ENCODE peak calls at places on chromosome 9, in five cellular contexts. P, S, I, X and H are unnamed samples.

GRCh38 chr9:94649100-94649855 is 10.0 kb upstream of the FBP1 start:
- DNase-seq in P (no peak), S (no peak), I (no peak), X (no peak), H (no peak)

GRCh38 chr9:36690769-36691168 is 118.1 kb downstream of the MELK start:
- DNase-seq in P (no peak), S (no peak), I (no peak), X (no peak), H (no peak)

GRCh38 chr9:86946712-86947145 is 577 bp downstream of the GAS1 start:
- DNase-seq in P (no peak), S (peak; percentile 40), I (peak; percentile 81), X (no peak), H (no peak)

GRCh38 chr9:133476941-133477340 is 2.0 kb downstream of the SLC2A6 start:
- DNase-seq in P (no peak), S (no peak), I (no peak), X (no peak), H (peak; percentile 81)

GRCh38 chr9:22446950-22447606 is 454 bp downstream of the DMRTA1 start:
- DNase-seq in P (peak; percentile 72), S (peak; percentile 32), I (peak; percentile 88), X (no peak), H (peak; percentile 92)

GRCh38 chr9:127087836-127088235 is 34.6 kb downstream of the ANGPTL2 start:
- DNase-seq in P (no peak), S (no peak), I (no peak), X (no peak), H (no peak)

GRCh38 chr9:116342941-116343340 is 189.3 kb downstream of the PAPPA start:
- DNase-seq in P (no peak), S (no peak), I (no peak), X (no peak), H (no peak)

GRCh38 chr9:132669329-132669635 is 501 bp downstream of the DDX31 start:
- DNase-seq in P (no peak), S (no peak), I (no peak), X (no peak), H (no peak)

GRCh38 chr9:135526730-135527571 is 5.7 kb downstream of the LCN1 start:
- DNase-seq in P (no peak), S (no peak), I (peak; percentile 1), X (no peak), H (peak; percentile 58)

GRCh38 chr9:111969061-111969460 is 72.4 kb downstream of the UGCG start:
- DNase-seq in P (no peak), S (no peak), I (no peak), X (no peak), H (no peak)

GRCh38 chr9:108867829-108868228 is 5.8 kb downstream of the ACTL7A start:
- DNase-seq in P (no peak), S (no peak), I (no peak), X (no peak), H (no peak)

GRCh38 chr9:124473310-124473709 is 23.1 kb downstream of the ADGRD2 start:
- DNase-seq in P (no peak), S (no peak), I (no peak), X (no peak), H (no peak)

GRCh38 chr9:123310551-123311249 is 42.3 kb upstream of the STRBP start:
- DNase-seq in P (no peak), S (no peak), I (no peak), X (no peak), H (no peak)

GRCh38 chr9:74942801-74943200 is 9.9 kb downstream of the C9orf40 start:
- DNase-seq in P (no peak), S (no peak), I (no peak), X (no peak), H (no peak)

GRCh38 chr9:131813116-131813515 is 73.2 kb upstream of the RAPGEF1 start:
- DNase-seq in P (no peak), S (no peak), I (no peak), X (no peak), H (no peak)

GRCh38 chr9:109968332-109968657 is 188.3 kb downstream of the PALM2AKAP2 start:
- DNase-seq in P (no peak), S (peak; percentile 36), I (no peak), X (peak; percentile 19), H (no peak)

GRCh38 chr9:8666060-8666459 is 866.5 kb upstream of the DMAC1 start:
- DNase-seq in P (no peak), S (no peak), I (no peak), X (no peak), H (no peak)

GRCh38 chr9:13213998-13214397 is 65.5 kb downstream of the MPDZ start:
- DNase-seq in P (no peak), S (no peak), I (no peak), X (no peak), H (no peak)

GRCh38 chr9:8917978-8918739 is 1118.6 kb upstream of the DMAC1 start:
- DNase-seq in P (no peak), S (no peak), I (no peak), X (no peak), H (no peak)

GRCh38 chr9:36151306-36152210 is 15.0 kb downstream of the GLIPR2 start:
- DNase-seq in P (no peak), S (peak; percentile 80), I (no peak), X (peak; percentile 61), H (no peak)

GRCh38 chr9:133387680-133388079 is 11.5 kb downstream of the STKLD1 start:
- DNase-seq in P (no peak), S (no peak), I (no peak), X (no peak), H (no peak)

GRCh38 chr9:20754556-20754955 is 70.5 kb downstream of the FOCAD start:
- DNase-seq in P (no peak), S (no peak), I (no peak), X (no peak), H (no peak)

GRCh38 chr9:95875305-95876137 is at the start of gene ERCC6L2:
- DNase-seq in P (peak; percentile 94), S (peak; percentile 93), I (peak; percentile 99), X (peak; percentile 91), H (peak; percentile 97)

GRCh38 chr9:92754091-92754740 is 10.4 kb downstream of the BICD2 start:
- DNase-seq in P (no peak), S (no peak), I (no peak), X (no peak), H (no peak)

GRCh38 chr9:27421567-27421966 is 102.5 kb upstream of the IFNK start:
- DNase-seq in P (no peak), S (no peak), I (no peak), X (no peak), H (no peak)

GRCh38 chr9:97470076-97470475 is 31.4 kb upstream of the TMOD1 start:
- DNase-seq in P (no peak), S (no peak), I (no peak), X (no peak), H (no peak)

GRCh38 chr9:111986035-111986556 is 89.5 kb downstream of the UGCG start:
- DNase-seq in P (no peak), S (no peak), I (no peak), X (no peak), H (no peak)

GRCh38 chr9:76876098-76876497 is 29.8 kb downstream of the PRUNE2 start:
- DNase-seq in P (no peak), S (no peak), I (no peak), X (no peak), H (no peak)

GRCh38 chr9:110126986-110127864 is 80.7 kb downstream of the C9orf152 start:
- DNase-seq in P (peak; percentile 67), S (no peak), I (no peak), X (peak; percentile 76), H (no peak)

GRCh38 chr9:15999422-16000339 is 446.8 kb downstream of the CCDC171 start:
- DNase-seq in P (no peak), S (no peak), I (no peak), X (peak; percentile 13), H (no peak)

GRCh38 chr9:35664531-35665470 is at the start of gene ARHGEF39:
- DNase-seq in P (peak; percentile 83), S (peak; percentile 94), I (peak; percentile 93), X (no peak), H (peak; percentile 88)

GRCh38 chr9:130805510-130806387 is 29.3 kb upstream of the ABL1 start:
- DNase-seq in P (no peak), S (no peak), I (no peak), X (no peak), H (no peak)

GRCh38 chr9:124298646-124299235 is 41.0 kb downstream of the NEK6 start:
- DNase-seq in P (no peak), S (no peak), I (no peak), X (no peak), H (no peak)

GRCh38 chr9:21779397-21779796 is 23.0 kb upstream of the MTAP start:
- DNase-seq in P (no peak), S (no peak), I (no peak), X (no peak), H (no peak)

GRCh38 chr9:20703146-20703545 is 19.1 kb downstream of the FOCAD start:
- DNase-seq in P (no peak), S (no peak), I (no peak), X (no peak), H (peak; percentile 38)

GRCh38 chr9:19022206-19022605 is 10.8 kb downstream of the SAXO1 start:
- DNase-seq in P (no peak), S (no peak), I (no peak), X (no peak), H (no peak)